ENCODE peak calls at places on chromosomes 12 and 14, in four cellular contexts. R is activated naive CD4-positive, alpha-beta T cell; Q is stromal cell of bone marrow; S is lung microvascular endothelial cell. U is an unnamed sample.

GRCh38 chr12:29783773-29784666 is at the start of gene TMTC1:
- DNase-seq in R (no peak), Q (peak; percentile 31), S (peak; percentile 72), U (no peak)

GRCh38 chr14:92282669-92283068 is 40.3 kb upstream of the SLC24A4 start:
- DNase-seq in Q (no peak), R (no peak), S (no peak), U (no peak)

GRCh38 chr12:131323879-131324278 is 370.2 kb downstream of the ADGRD1 start:
- DNase-seq in R (no peak), Q (no peak), S (no peak), U (no peak)

GRCh38 chr12:93111791-93112208 is 182.7 kb upstream of the EEA1 start:
- DNase-seq in Q (no peak), R (no peak), S (peak; percentile 31), U (no peak)

GRCh38 chr12:110039085-110039807 is 9.1 kb downstream of the C12orf76 start:
- DNase-seq in R (no peak), S (peak; percentile 67), Q (peak; percentile 68), U (peak; percentile 81)

GRCh38 chr12:24069532-24070395 is 120.3 kb upstream of the SOX5 start:
- DNase-seq in R (no peak), Q (no peak), S (peak; percentile 54), U (no peak)

GRCh38 chr14:67576216-67576615 is 23.9 kb downstream of the PIGH start:
- DNase-seq in Q (no peak), R (no peak), S (no peak), U (no peak)

GRCh38 chr14:53327716-53328115 is 174.6 kb upstream of the DDHD1 start:
- DNase-seq in S (no peak), Q (no peak), R (no peak), U (no peak)

GRCh38 chr12:79143803-79144202 is 279.2 kb downstream of the SYT1 start:
- DNase-seq in S (no peak), R (no peak), Q (no peak), U (no peak)

GRCh38 chr14:32564591-32564990 is 235.5 kb downstream of the AKAP6 start:
- DNase-seq in R (no peak), Q (no peak), S (no peak), U (no peak)

GRCh38 chr14:103091041-103091882 is 3.3 kb upstream of the EXOC3L4 start:
- DNase-seq in Q (no peak), R (peak; percentile 21), S (peak; percentile 36), U (no peak)

GRCh38 chr12:75735853-75736252 is 224.4 kb upstream of the KRR1 start:
- DNase-seq in Q (no peak), S (no peak), R (no peak), U (no peak)

GRCh38 chr12:94263011-94263786 is 114.8 kb downstream of the PLXNC1 start:
- DNase-seq in S (no peak), R (peak; percentile 21), Q (no peak), U (no peak)

GRCh38 chr12:57088442-57089258 is at the start of gene NAB2:
- DNase-seq in S (peak; percentile 97), R (peak; percentile 36), Q (peak; percentile 91), U (peak; percentile 92)

GRCh38 chr12:79658221-79658620 is 32.5 kb downstream of the PAWR start:
- DNase-seq in Q (no peak), R (no peak), S (no peak), U (no peak)

GRCh38 chr12:2354151-2354991 is 301.6 kb downstream of the CACNA1C start:
- DNase-seq in R (no peak), S (peak; percentile 12), Q (no peak), U (no peak)

GRCh38 chr12:2396448-2396871 is 343.7 kb downstream of the CACNA1C start:
- DNase-seq in S (no peak), R (no peak), Q (peak; percentile 69), U (no peak)

GRCh38 chr14:102218688-102219087 is 79.0 kb downstream of the WDR20 start:
- DNase-seq in S (no peak), R (no peak), Q (no peak), U (no peak)

GRCh38 chr12:31118831-31119530 is 45.3 kb downstream of the DDX11 start:
- DNase-seq in R (no peak), Q (no peak), S (no peak), U (no peak)

GRCh38 chr14:75917322-75918251 is 64.2 kb downstream of the TGFB3 start:
- DNase-seq in Q (no peak), S (no peak), R (no peak), U (no peak)

GRCh38 chr12:71551529-71551928 is 111.9 kb downstream of the LGR5 start:
- DNase-seq in Q (peak; percentile 6), S (peak; percentile 11), R (no peak), U (peak; percentile 20)